ENCODE peak calls at places on chromosomes 16 and 17, in five cellular contexts. D, Y, K, O and N are unnamed samples.

GRCh38 chr16:57889960-57890751 is 80.8 kb downstream of the CNGB1 start:
- DNase-seq in D (peak; percentile 33), Y (no peak), O (no peak), K (no peak), N (no peak)

GRCh38 chr17:21001813-21002221 is 41.0 kb downstream of the USP22 start:
- DNase-seq in D (no peak), K (no peak), Y (no peak), O (peak; percentile 37), N (no peak)

GRCh38 chr17:50042211-50042610 is 13.7 kb upstream of the ITGA3 start:
- DNase-seq in K (no peak), O (no peak), Y (peak; percentile 4), D (peak; percentile 3), N (no peak)

GRCh38 chr16:82639666-82640336 is 13.0 kb downstream of the CDH13 start:
- DNase-seq in O (peak; percentile 65), K (peak; percentile 62), D (peak; percentile 48), Y (no peak), N (peak; percentile 56)

GRCh38 chr17:7004398-7005253 is 7.8 kb upstream of the RNASEK start:
- DNase-seq in O (no peak), Y (no peak), D (no peak), K (no peak), N (no peak)

GRCh38 chr17:68238488-68238887 is 9.4 kb upstream of the AMZ2 start:
- DNase-seq in Y (no peak), D (no peak), K (no peak), O (no peak), N (no peak)

GRCh38 chr17:7220593-7221280 is 999 bp downstream of the ACADVL start:
- DNase-seq in D (peak; percentile 85), K (peak; percentile 70), O (peak; percentile 77), Y (no peak), N (peak; percentile 86)

GRCh38 chr17:65278050-65278819 is 141.1 kb downstream of the RGS9 start:
- DNase-seq in K (peak; percentile 63), D (peak; percentile 50), O (peak; percentile 72), Y (no peak), N (no peak)

GRCh38 chr16:77951788-77952187 is 70.6 kb upstream of the CLEC3A start:
- DNase-seq in O (no peak), Y (no peak), K (no peak), D (no peak), N (no peak)

GRCh38 chr17:80922580-80923160 is 69.0 kb upstream of the CHMP6 start:
- DNase-seq in O (no peak), Y (no peak), K (no peak), D (no peak), N (peak; percentile 57)

GRCh38 chr17:9644910-9645751 is at the start of gene USP43:
- DNase-seq in D (no peak), Y (no peak), O (peak; percentile 80), K (peak; percentile 69), N (no peak)

GRCh38 chr16:77553130-77553529 is 118.3 kb upstream of the ADAMTS18 start:
- DNase-seq in Y (no peak), K (no peak), O (no peak), D (no peak), N (no peak)

GRCh38 chr16:89489040-89489721 is 1.2 kb downstream of the ANKRD11 start:
- DNase-seq in D (peak; percentile 92), Y (peak; percentile 92), K (peak; percentile 86), O (peak; percentile 88), N (peak; percentile 95)
- TF ChIP-seq POLR2A in D (no peak), Y (peak; percentile 39), K (no peak), O (peak; percentile 72), N (no peak)

GRCh38 chr17:28370035-28370743 is at the start of gene VTN:
- DNase-seq in K (peak; percentile 47), O (no peak), Y (no peak), D (peak; percentile 96), N (no peak)

GRCh38 chr17:28371245-28372202 is at the start of gene SARM1:
- DNase-seq in D (peak; percentile 89), O (peak; percentile 88), K (peak; percentile 65), Y (peak; percentile 51), N (peak; percentile 95)

GRCh38 chr17:28369684-28370034 is 448 bp downstream of the VTN start:
- DNase-seq in D (no peak), K (no peak), O (no peak), Y (no peak), N (no peak)

GRCh38 chr17:28368915-28369683 is 1.0 kb downstream of the VTN start:
- DNase-seq in Y (no peak), D (no peak), O (no peak), K (no peak), N (no peak)

DNA sequence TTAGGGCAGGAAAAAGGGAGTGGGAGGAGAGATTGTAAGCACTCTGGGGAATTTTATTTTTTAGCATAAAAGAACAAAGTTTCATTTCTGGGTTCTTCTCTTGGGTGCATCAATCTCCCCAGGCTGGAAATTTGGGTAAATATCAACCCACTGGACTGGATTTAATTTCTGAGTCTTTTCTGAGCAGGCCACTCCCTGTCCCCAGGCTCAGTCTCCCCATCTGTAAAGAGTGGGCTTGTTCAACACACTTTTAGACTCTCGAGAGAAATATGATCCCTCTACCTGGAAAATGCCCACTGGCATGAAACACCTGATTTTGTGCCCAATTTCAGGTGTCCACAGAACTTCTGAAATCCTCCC is 617 bp upstream of the VTN start:
- DNase-seq in O (no peak), D (no peak), Y (no peak), K (no peak), N (no peak)
- H3K4me1 ChIP-seq in O (peaks cover 15% of the 10 kb centered on the region), D (peaks cover 34% of the 10 kb centered on the region), Y (no peaks in the 10 kb centered on the region), K (peaks cover 40% of the 10 kb centered on the region), N (peaks cover 29% of the 10 kb centered on the region)

GRCh38 chr17:75129576-75129975 is 2.0 kb downstream of the NT5C start:
- DNase-seq in Y (no peak), D (no peak), O (no peak), K (no peak), N (no peak)

GRCh38 chr17:75128694-75129505 is 2.6 kb downstream of the NT5C start:
- DNase-seq in D (no peak), K (no peak), Y (no peak), O (no peak), N (no peak)

GRCh38 chr17:75130632-75131277 is 787 bp downstream of the NT5C start:
- DNase-seq in K (peak; percentile 47), Y (no peak), D (peak; percentile 58), O (peak; percentile 62), N (peak; percentile 84)

GRCh38 chr17:75131278-75132017 is at the start of gene NT5C:
- DNase-seq in Y (peak; percentile 68), D (peak; percentile 79), K (peak; percentile 82), O (peak; percentile 90), N (peak; percentile 91)

GRCh38 chr17:75130059-75130631 is 1.4 kb downstream of the NT5C start:
- DNase-seq in Y (no peak), D (no peak), O (no peak), K (no peak), N (no peak)
- H3K4me3 ChIP-seq in Y (peak overlapping the region; percentile 76), D (no peak overlapping the region), O (peak overlapping the region; percentile 81), K (no peak overlapping the region), N (peak overlapping the region; percentile 73)

GRCh38 chr16:30417447-30418349 is 10.3 kb downstream of the ZNF771 start:
- DNase-seq in Y (no peak), O (peak; percentile 90), D (peak; percentile 83), K (peak; percentile 90), N (peak; percentile 92)
- TF ChIP-seq POLR2A in Y (no peak), O (peak; percentile 65), D (peak; percentile 56), K (no peak), N (no peak)

GRCh38 chr16:85530370-85530739 is 82.8 kb upstream of the GSE1 start:
- DNase-seq in D (no peak), O (no peak), Y (no peak), K (no peak), N (no peak)
- H3K4me1 ChIP-seq in D (peaks cover 9% of the 10 kb centered on the region), O (peaks cover 5% of the 10 kb centered on the region), Y (no peaks in the 10 kb centered on the region), K (peaks cover 10% of the 10 kb centered on the region), N (peaks cover 6% of the 10 kb centered on the region)

DNA sequence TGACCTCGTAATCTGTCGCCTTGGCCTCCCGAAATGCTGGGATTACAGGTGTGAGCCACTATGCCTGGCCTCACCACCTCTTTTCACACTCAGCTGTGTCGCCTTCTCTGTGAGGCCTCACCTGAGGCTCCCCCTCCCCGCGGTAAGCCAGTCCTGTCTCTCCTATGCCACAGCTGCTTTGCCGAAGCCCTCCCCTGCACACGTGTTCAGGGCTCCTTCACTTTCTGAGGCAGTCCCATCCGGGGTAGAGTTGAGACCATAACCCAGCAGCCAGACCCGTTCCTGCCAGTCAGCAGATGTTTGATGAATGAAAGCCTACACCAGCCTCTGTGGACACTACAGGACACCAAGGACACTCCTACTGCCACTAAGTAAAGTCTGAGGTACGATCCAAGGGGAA is 10.6 kb downstream of the USP7 start:
- DNase-seq in O (no peak), D (no peak), K (no peak), Y (no peak), N (no peak)
- H3K4me3 ChIP-seq in O (no peak overlapping the region), D (no peak overlapping the region), K (no peak overlapping the region), Y (no peak overlapping the region), N (no peak overlapping the region)

GRCh38 chr17:42294469-42295398 is 6.4 kb downstream of the STAT5A start:
- DNase-seq in K (no peak), O (no peak), Y (no peak), D (peak; percentile 35), N (peak; percentile 25)
- TF ChIP-seq POLR2A in K (no peak), O (no peak), Y (no peak), D (no peak), N (no peak)

GRCh38 chr16:2971985-2972784 is 3.0 kb downstream of the PAQR4 start:
- DNase-seq in O (no peak), D (no peak), K (no peak), Y (no peak), N (no peak)
- H3K4me1 ChIP-seq in O (peaks cover 30% of the 10 kb centered on the region), D (peaks cover 21% of the 10 kb centered on the region), K (peaks cover 41% of the 10 kb centered on the region), Y (no peaks in the 10 kb centered on the region), N (no peaks in the 10 kb centered on the region)